ENCODE peak calls at places on chromosomes 13 and 19, in five cellular contexts. T, V, U, C and O are unnamed samples.

GRCh38 chr13:112733112-112733511 is 43.3 kb downstream of the ATP11A start:
- DNase-seq in T (no peak), V (no peak), U (no peak), C (no peak), O (peak; percentile 19)

GRCh38 chr19:15123900-15124299 is 16.7 kb downstream of the SYDE1 start:
- DNase-seq in T (peak; percentile 82), V (no peak), U (peak; percentile 83), C (peak; percentile 76), O (no peak)

GRCh38 chr19:690203-690602 is 5.0 kb downstream of the PRSS57 start:
- DNase-seq in T (no peak), V (no peak), U (no peak), C (no peak), O (no peak)

GRCh38 chr13:30529085-30529815 is 63.5 kb upstream of the HMGB1 start:
- DNase-seq in T (no peak), V (no peak), U (no peak), C (no peak), O (no peak)

GRCh38 chr13:20825476-20825875 is 51.7 kb upstream of the EEF1AKMT1 start:
- DNase-seq in T (no peak), V (no peak), U (no peak), C (no peak), O (no peak)

GRCh38 chr19:34416021-34416545 is 11.9 kb downstream of the PDCD2L start:
- DNase-seq in T (no peak), V (no peak), U (no peak), C (no peak), O (no peak)

GRCh38 chr19:30630289-30631034 is 258.3 kb downstream of the ZNF536 start:
- DNase-seq in T (no peak), V (no peak), U (no peak), C (no peak), O (no peak)

GRCh38 chr13:36432106-36432544 is at the start of gene CCNA1:
- DNase-seq in T (peak; percentile 81), V (no peak), U (peak; percentile 25), C (no peak), O (peak; percentile 30)

GRCh38 chr13:51278426-51279130 is 56.4 kb downstream of the FAM124A start:
- DNase-seq in T (no peak), V (no peak), U (no peak), C (no peak), O (no peak)
- H3K27me3 ChIP-seq in T (no peaks in the 10 kb centered on the region), V (no peaks in the 10 kb centered on the region), U (no peaks in the 10 kb centered on the region), C (no peaks in the 10 kb centered on the region), O (no peaks in the 10 kb centered on the region)

GRCh38 chr13:113942591-113943103 is 31.2 kb downstream of the C13orf46 start:
- DNase-seq in T (peak; percentile 77), V (no peak), U (no peak), C (no peak), O (peak; percentile 78)
- H3K4me3 ChIP-seq in T (no peak overlapping the region), V (no peak overlapping the region), U (no peak overlapping the region), C (no peak overlapping the region), O (no peak overlapping the region)

GRCh38 chr19:50490411-50490811 is 13.8 kb upstream of the GARIN5A start:
- DNase-seq in T (peak; percentile 71), V (no peak), U (no peak), C (no peak), O (no peak)
- H3K27me3 ChIP-seq in T (no peaks in the 10 kb centered on the region), V (no peaks in the 10 kb centered on the region), U (no peaks in the 10 kb centered on the region), C (peaks cover 3% of the 10 kb centered on the region), O (no peaks in the 10 kb centered on the region)

GRCh38 chr13:23570099-23570926 is at the start of gene TNFRSF19:
- DNase-seq in T (no peak), V (no peak), U (no peak), C (no peak), O (no peak)
- H3K4me3 ChIP-seq in T (no peak within 1 kb of the TSS), V (no peak within 1 kb of the TSS), U (peak within 1 kb of the TSS; percentile 11), C (peak within 1 kb of the TSS; percentile 31), O (peak within 1 kb of the TSS; percentile 17)

GRCh38 chr19:41914906-41915247 is 13.4 kb downstream of the ERFL start:
- DNase-seq in T (no peak), V (no peak), U (no peak), C (no peak), O (no peak)
- H3K27me3 ChIP-seq in T (no peaks in the 10 kb centered on the region), V (peaks cover 3% of the 10 kb centered on the region), U (peaks cover 7% of the 10 kb centered on the region), C (peaks cover 71% of the 10 kb centered on the region), O (no peaks in the 10 kb centered on the region)

GRCh38 chr13:80654638-80655249 is 313.8 kb upstream of the SPRY2 start:
- DNase-seq in T (peak; percentile 71), V (no peak), U (no peak), C (no peak), O (peak; percentile 80)

GRCh38 chr13:80658705-80659104 is 317.8 kb upstream of the SPRY2 start:
- DNase-seq in T (no peak), V (no peak), U (no peak), C (no peak), O (no peak)

DNA sequence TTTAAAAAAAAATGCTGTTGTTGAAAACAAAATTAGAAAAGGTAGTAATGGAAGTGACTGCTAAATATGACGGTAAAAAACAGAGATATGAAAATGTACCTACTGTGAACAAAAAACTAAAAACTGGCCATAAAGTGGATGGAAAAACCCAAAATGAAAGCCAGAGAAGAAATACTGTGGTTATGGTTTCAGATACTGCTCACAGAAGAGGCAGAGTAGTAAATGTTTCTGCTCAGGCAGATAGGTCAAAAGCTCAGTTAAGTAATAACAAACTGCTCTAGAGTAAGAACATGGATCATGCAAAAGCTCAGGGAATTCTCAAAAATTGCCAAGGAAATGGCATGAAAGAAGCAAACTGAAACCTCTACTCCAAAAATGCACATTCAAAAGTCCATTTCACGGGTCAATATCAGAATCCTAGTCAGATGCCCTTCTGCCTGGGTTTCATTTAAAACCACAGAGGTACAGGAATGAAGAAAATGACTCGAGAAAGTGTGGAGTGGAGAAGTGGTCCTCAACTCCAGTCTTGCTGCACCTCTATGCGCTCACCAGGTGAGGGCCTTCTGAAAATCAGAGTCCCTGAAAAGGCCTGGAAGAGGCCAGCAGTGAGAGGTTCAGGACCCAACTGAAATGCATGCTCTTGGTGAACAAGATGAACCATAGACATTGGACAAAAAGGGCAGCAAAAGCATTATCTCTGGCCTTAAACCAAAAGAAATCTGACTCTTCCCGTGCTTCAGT is 315.0 kb upstream of the SPRY2 start:
- DNase-seq in T (no peak), V (no peak), U (no peak), C (no peak), O (no peak)
- H3K4me3 ChIP-seq in T (no peak overlapping the region), V (no peak overlapping the region), U (no peak overlapping the region), C (no peak overlapping the region), O (no peak overlapping the region)

GRCh38 chr13:99984463-99985242 is 3.1 kb downstream of the ZIC2 start:
- DNase-seq in T (no peak), V (no peak), U (no peak), C (no peak), O (no peak)
- H3K27me3 ChIP-seq in T (no peaks in the 10 kb centered on the region), V (peaks cover 5% of the 10 kb centered on the region), U (peaks cover 83% of the 10 kb centered on the region), C (peaks cover 98% of the 10 kb centered on the region), O (peaks cover 96% of the 10 kb centered on the region)

DNA sequence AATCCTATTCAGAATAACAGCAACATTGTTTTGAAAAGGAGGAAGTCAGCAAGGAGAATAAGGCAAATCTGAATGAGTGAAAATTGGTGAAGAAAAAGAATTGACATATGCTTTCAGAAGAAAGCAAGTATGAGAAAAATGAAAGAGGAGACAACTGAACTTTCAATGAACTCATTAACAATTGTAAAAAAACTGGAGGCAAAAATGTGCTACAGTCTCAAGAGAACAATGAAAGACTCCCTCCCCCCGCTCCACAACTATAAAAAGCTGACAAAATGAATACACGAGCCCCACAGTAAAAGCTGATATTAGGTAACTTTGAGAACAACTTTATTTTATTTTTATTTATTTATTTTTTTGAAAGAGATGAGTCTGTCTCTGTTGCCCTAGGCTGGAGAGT is 373.1 kb downstream of the DIAPH3 start:
- DNase-seq in T (no peak), V (no peak), U (no peak), C (no peak), O (no peak)
- H3K4me3 ChIP-seq in T (no peak overlapping the region), V (no peak overlapping the region), U (no peak overlapping the region), C (no peak overlapping the region), O (no peak overlapping the region)

DNA sequence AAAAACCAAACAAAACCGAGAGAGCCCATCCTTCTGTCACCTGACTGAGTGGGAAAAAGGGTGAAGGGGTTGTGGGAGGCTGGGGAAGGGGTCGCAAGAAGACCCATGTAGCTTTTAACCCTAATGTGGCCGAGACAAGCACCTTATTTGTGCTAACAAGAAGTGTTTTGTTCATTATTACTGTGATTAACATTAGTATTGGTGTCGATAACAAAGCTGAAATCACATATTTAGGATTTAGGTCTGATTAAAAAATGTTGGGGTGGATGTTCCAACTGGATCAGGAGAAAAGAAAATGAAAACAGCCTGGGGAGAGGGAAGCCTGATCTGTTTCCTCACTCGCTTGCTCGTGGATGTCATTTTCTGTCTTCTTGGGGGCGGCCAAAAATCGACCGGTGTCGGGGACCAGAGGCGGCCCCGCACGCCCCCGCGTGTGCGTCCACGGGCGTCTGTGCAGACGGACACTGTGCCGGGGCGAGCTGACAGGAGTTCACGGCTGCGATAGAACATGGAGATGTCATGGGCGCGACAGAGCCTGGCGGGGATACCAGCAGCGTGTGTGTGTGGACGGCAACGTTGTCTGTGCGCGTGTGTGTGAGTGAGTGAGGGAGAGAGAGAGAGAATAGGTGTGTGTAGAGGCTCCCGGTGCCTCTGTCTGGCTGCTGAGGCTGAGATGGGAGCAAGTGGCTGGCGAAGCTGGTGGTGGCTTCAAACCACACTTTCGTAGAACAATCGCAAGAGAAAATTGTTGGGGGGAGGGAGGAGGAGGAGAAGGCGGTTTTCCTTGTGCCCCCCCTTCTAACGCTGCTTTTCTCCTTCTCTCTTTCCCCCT is 29.1 kb downstream of the NFIX start:
- DNase-seq in T (no peak), V (no peak), U (no peak), C (no peak), O (peak; percentile 79)
- H3K27me3 ChIP-seq in T (no peaks in the 10 kb centered on the region), V (no peaks in the 10 kb centered on the region), U (no peaks in the 10 kb centered on the region), C (no peaks in the 10 kb centered on the region), O (no peaks in the 10 kb centered on the region)

GRCh38 chr13:110583178-110583865 is 21.8 kb upstream of the RAB20 start:
- DNase-seq in T (no peak), V (no peak), U (no peak), C (no peak), O (no peak)

GRCh38 chr13:110581489-110582185 is 20.1 kb upstream of the RAB20 start:
- DNase-seq in T (no peak), V (no peak), U (no peak), C (no peak), O (no peak)

GRCh38 chr13:110580800-110581199 is 19.3 kb upstream of the RAB20 start:
- DNase-seq in T (no peak), V (no peak), U (no peak), C (no peak), O (no peak)

GRCh38 chr13:110576736-110577476 is 15.4 kb upstream of the RAB20 start:
- DNase-seq in T (peak; percentile 15), V (no peak), U (peak; percentile 67), C (no peak), O (no peak)

GRCh38 chr13:110582421-110582954 is 21.0 kb upstream of the RAB20 start:
- DNase-seq in T (no peak), V (no peak), U (no peak), C (no peak), O (no peak)
- H3K4me3 ChIP-seq in T (no peak overlapping the region), V (no peak overlapping the region), U (no peak overlapping the region), C (no peak overlapping the region), O (no peak overlapping the region)